ENCODE peak calls at places on chromosomes 2 and 18, in five cellular contexts. V, Q, J, E and O are unnamed samples.

GRCh38 chr2:62216616-62217015 is 20.7 kb downstream of the B3GNT2 start:
- DNase-seq in V (peak), J (no peak), E (no peak), Q (no peak), O (no peak)

GRCh38 chr2:202541137-202541536 is 93.6 kb upstream of the FAM117B start:
- DNase-seq in E (no peak), Q (no peak), J (no peak), V (no peak), O (no peak)

GRCh38 chr2:221254281-221254680 is 317.8 kb downstream of the EPHA4 start:
- DNase-seq in V (no peak), Q (no peak), E (peak), J (peak), O (peak)

GRCh38 chr2:63060079-63060482 is 9.5 kb downstream of the OTX1 start:
- DNase-seq in J (no peak), Q (no peak), E (no peak), V (no peak), O (no peak)

GRCh38 chr2:153307223-153307622 is 171.3 kb downstream of the RPRM start:
- DNase-seq in V (no peak), Q (no peak), E (no peak), J (no peak), O (no peak)

GRCh38 chr18:8559612-8560011 is 49.6 kb upstream of the RAB12 start:
- DNase-seq in Q (no peak), V (no peak), E (no peak), J (no peak), O (no peak)

GRCh38 chr2:41142463-41142862 is 690.6 kb upstream of the SLC8A1 start:
- DNase-seq in E (no peak), Q (no peak), V (no peak), J (no peak), O (no peak)

GRCh38 chr2:189446780-189447179 is 5.5 kb downstream of the WDR75 start:
- DNase-seq in V (no peak), Q (no peak), J (no peak), E (no peak), O (no peak)

GRCh38 chr2:44102790-44103642 is 65.7 kb upstream of the PPM1B start:
- DNase-seq in E (no peak), Q (no peak), V (no peak), J (no peak), O (no peak)

GRCh38 chr2:120741514-120742448 is 6.1 kb downstream of the GLI2 start:
- DNase-seq in V (peak), J (peak), E (no peak), Q (no peak), O (peak)

GRCh38 chr2:125630377-125630776 is 1025.6 kb upstream of the GYPC start:
- DNase-seq in J (no peak), E (no peak), Q (no peak), V (no peak), O (no peak)

GRCh38 chr2:158184001-158184400 is 82.3 kb downstream of the UPP2 start:
- DNase-seq in Q (no peak), J (no peak), E (no peak), V (no peak), O (no peak)

GRCh38 chr2:229417176-229417575 is 146.1 kb upstream of the PID1 start:
- DNase-seq in J (no peak), Q (no peak), E (no peak), V (no peak), O (no peak)

GRCh38 chr18:54684786-54685185 is 93.7 kb downstream of the DYNAP start:
- DNase-seq in E (peak), J (peak), Q (no peak), V (no peak), O (peak)

GRCh38 chr2:98868548-98869271 is 67.3 kb downstream of the CRACDL start:
- DNase-seq in E (no peak), V (no peak), Q (no peak), J (no peak), O (no peak)